ENCODE peak calls at places on chromosome 12, in five cellular contexts. J is HT1080; A is neural crest cell; N is epithelial cell of esophagus; D is stimulated activated naive CD4-positive, alpha-beta T cell. B is an unnamed sample.

GRCh38 chr12:47014474-47014873 is 64.9 kb upstream of the PCED1B start:
- DNase-seq in A (no peak), D (no peak), J (peak; percentile 93), N (peak; percentile 68), B (peak; percentile 77)

GRCh38 chr12:87687362-87687761 is 341.8 kb downstream of the C12orf50 start:
- DNase-seq in N (peak; percentile 17), D (no peak), A (no peak), J (peak; percentile 35), B (peak; percentile 44)

GRCh38 chr12:123140675-123141614 is 9.9 kb downstream of the PITPNM2 start:
- DNase-seq in N (no peak), J (no peak), A (no peak), D (no peak), B (no peak)

GRCh38 chr12:11652351-11653040 is 3.0 kb downstream of the ETV6 start:
- DNase-seq in D (no peak), N (no peak), A (no peak), J (peak; percentile 57), B (peak; percentile 28)

GRCh38 chr12:70823182-70823976 is 97.2 kb downstream of the PTPRR start:
- DNase-seq in A (no peak), N (peak; percentile 22), J (no peak), D (no peak), B (no peak)

GRCh38 chr12:99704036-99704435 is 56.5 kb downstream of the GARIN6 start:
- DNase-seq in J (no peak), D (no peak), N (no peak), A (no peak), B (no peak)

GRCh38 chr12:93946542-93947150 is 201.7 kb upstream of the PLXNC1 start:
- DNase-seq in N (peak; percentile 77), J (peak; percentile 81), D (no peak), A (no peak), B (no peak)

GRCh38 chr12:54950071-54950727 is 34.4 kb downstream of the TESPA1 start:
- DNase-seq in N (no peak), A (no peak), D (no peak), J (no peak), B (no peak)

GRCh38 chr12:120412421-120412820 is 25.5 kb upstream of the COX6A1 start:
- DNase-seq in A (no peak), D (no peak), J (no peak), N (no peak), B (no peak)

GRCh38 chr12:50088577-50089335 is 3.6 kb downstream of the SMARCD1 start:
- DNase-seq in N (peak; percentile 83), D (peak; percentile 41), A (peak; percentile 25), J (peak; percentile 44), B (peak; percentile 29)

GRCh38 chr12:30729547-30729946 is 25.2 kb downstream of the CAPRIN2 start:
- DNase-seq in D (no peak), J (no peak), A (no peak), N (no peak), B (no peak)

GRCh38 chr12:114215766-114216165 is 190.2 kb downstream of the TBX5 start:
- DNase-seq in J (no peak), A (no peak), N (no peak), D (no peak), B (no peak)

GRCh38 chr12:119182701-119183493 is 4.2 kb downstream of the HSPB8 start:
- DNase-seq in A (no peak), D (no peak), N (no peak), J (no peak), B (no peak)

GRCh38 chr12:120688527-120689071 is 1.6 kb downstream of the MLEC start:
- DNase-seq in N (peak; percentile 41), A (no peak), D (no peak), J (no peak), B (peak; percentile 20)

GRCh38 chr12:23944067-23944466 is 5.4 kb downstream of the SOX5 start:
- DNase-seq in A (no peak), N (no peak), D (no peak), J (no peak), B (no peak)

GRCh38 chr12:18782827-18783226 is 44.9 kb downstream of the CAPZA3 start:
- DNase-seq in A (no peak), N (peak; percentile 10), D (no peak), J (no peak), B (no peak)

GRCh38 chr12:25615119-25615518 is 62.0 kb upstream of the LMNTD1 start:
- DNase-seq in N (peak; percentile 82), D (no peak), J (peak; percentile 84), A (no peak), B (peak; percentile 61)

GRCh38 chr12:109678732-109679131 is 34.9 kb upstream of the FAM222A start:
- DNase-seq in N (no peak), D (no peak), J (no peak), A (no peak), B (no peak)

GRCh38 chr12:66191547-66192126 is 2.6 kb downstream of the IRAK3 start:
- DNase-seq in A (no peak), J (no peak), D (no peak), N (no peak), B (no peak)

GRCh38 chr12:76206039-76206676 is 121.7 kb upstream of the NAP1L1 start:
- DNase-seq in J (no peak), N (no peak), D (no peak), A (no peak), B (no peak)

GRCh38 chr12:105986779-105987686 is 151.7 kb downstream of the NUAK1 start:
- DNase-seq in A (no peak), J (peak; percentile 6), N (peak; percentile 67), D (no peak), B (no peak)

GRCh38 chr12:11717533-11717961 is 68.1 kb downstream of the ETV6 start:
- DNase-seq in N (peak; percentile 50), J (no peak), D (no peak), A (no peak), B (no peak)

GRCh38 chr12:54394986-54395385 is 10.5 kb upstream of the ZNF385A start:
- DNase-seq in N (no peak), J (no peak), A (no peak), D (no peak), B (no peak)

GRCh38 chr12:77151030-77151429 is 85.7 kb upstream of the E2F7 start:
- DNase-seq in D (no peak), A (no peak), J (peak; percentile 10), N (peak; percentile 73), B (no peak)

GRCh38 chr12:20040844-20041243 is 327.5 kb upstream of the PDE3A start:
- DNase-seq in D (no peak), J (no peak), N (no peak), A (no peak), B (no peak)

GRCh38 chr12:65022960-65023359 is 98.1 kb downstream of the WIF1 start:
- DNase-seq in N (peak; percentile 46), A (no peak), J (no peak), D (no peak), B (no peak)

GRCh38 chr12:87165733-87166375 is 863.3 kb downstream of the C12orf50 start:
- DNase-seq in A (no peak), D (no peak), N (no peak), J (no peak), B (no peak)

GRCh38 chr12:66132408-66132807 is 1.9 kb upstream of the LLPH start:
- DNase-seq in A (no peak), D (no peak), N (peak; percentile 86), J (peak; percentile 77), B (peak; percentile 18)